ENCODE peak calls at places on chromosomes 4 and X, in seven cellular contexts. H, E, W, K, F, P and X are unnamed samples.

GRCh38 chr4:117529401-117529800 is 444.0 kb upstream of the TRAM1L1 start:
- DNase-seq in P (peak), K (no peak), E (no peak), H (no peak), F (no peak), W (no peak), X (no peak)

GRCh38 chr4:148649669-148650331 is 207.6 kb upstream of the NR3C2 start:
- DNase-seq in E (no peak), K (no peak), F (no peak), P (no peak), H (peak), W (no peak), X (no peak)

GRCh38 chrX:64395568-64395929 is 297 bp upstream of the MTMR8 start:
- DNase-seq in W (no peak), F (no peak), K (no peak), E (no peak), H (no peak), P (no peak), X (no peak)

GRCh38 chr4:52126946-52127345 is 75.8 kb downstream of the SPATA18 start:
- DNase-seq in K (no peak), W (no peak), E (no peak), F (peak), H (peak), P (no peak), X (no peak)

GRCh38 chr4:139419388-139419914 is 34.5 kb upstream of the RAB33B start:
- DNase-seq in P (no peak), F (peak), H (peak), W (no peak), E (peak), K (no peak), X (no peak)

GRCh38 chr4:10180927-10181744 is 64.5 kb upstream of the WDR1 start:
- DNase-seq in K (no peak), H (peak), W (no peak), P (no peak), F (peak), E (peak), X (no peak)

GRCh38 chr4:124290678-124291077 is 421.9 kb downstream of the ANKRD50 start:
- DNase-seq in W (no peak), K (no peak), H (no peak), F (no peak), E (no peak), P (no peak), X (no peak)

GRCh38 chr4:73451978-73452747 is 16.1 kb downstream of the AFP start:
- DNase-seq in H (peak), E (no peak), K (no peak), P (no peak), F (no peak), W (no peak), X (no peak)

GRCh38 chr4:129232627-129233337 is 136.8 kb downstream of the C4orf33 start:
- DNase-seq in E (no peak), P (no peak), W (no peak), H (no peak), F (no peak), K (no peak), X (no peak)

GRCh38 chrX:17038681-17039161 is 92.3 kb downstream of the REPS2 start:
- DNase-seq in P (peak), H (peak), F (no peak), K (no peak), E (no peak), W (no peak), X (no peak)

GRCh38 chrX:12614266-12614665 is 176.9 kb upstream of the PRPS2 start:
- DNase-seq in E (no peak), W (no peak), P (no peak), H (no peak), K (no peak), F (no peak), X (no peak)

GRCh38 chrX:84046403-84046984 is 141.5 kb downstream of the RPS6KA6 start:
- DNase-seq in F (no peak), P (peak), E (peak), K (no peak), H (peak), W (peak), X (no peak)

GRCh38 chrX:19683817-19684216 is 168.5 kb upstream of the MAP3K15 start:
- DNase-seq in F (no peak), P (no peak), H (no peak), K (no peak), W (no peak), E (no peak), X (peak)

GRCh38 chr4:48329976-48330375 is 11.4 kb upstream of the SLAIN2 start:
- DNase-seq in K (no peak), P (no peak), W (no peak), H (peak), E (no peak), F (peak), X (no peak)

GRCh38 chr4:20422398-20422797 is 170.7 kb downstream of the SLIT2 start:
- DNase-seq in W (peak), E (peak), F (peak), P (peak), K (peak), H (peak), X (no peak)

GRCh38 chr4:146165840-146166239 is 9.7 kb upstream of the LSM6 start:
- DNase-seq in F (peak), P (no peak), K (no peak), W (no peak), H (peak), E (no peak), X (no peak)

GRCh38 chrX:9153299-9153698 is 119.4 kb upstream of the FAM9B start:
- DNase-seq in F (peak), H (peak), E (no peak), K (no peak), P (no peak), W (no peak), X (no peak)

GRCh38 chrX:68571292-68572256 is 72.7 kb downstream of the YIPF6 start:
- DNase-seq in P (no peak), H (peak), W (no peak), E (no peak), K (no peak), F (peak), X (no peak)

GRCh38 chrX:153646620-153647373 is at the start of gene DUSP9:
- DNase-seq in P (peak), K (peak), W (peak), E (no peak), H (peak), F (no peak), X (no peak)

GRCh38 chrX:103624111-103624510 is 4.7 kb upstream of the TCEAL1 start:
- DNase-seq in K (no peak), E (no peak), P (no peak), W (no peak), H (no peak), F (no peak), X (no peak)

GRCh38 chrX:20477836-20478532 is 211.3 kb upstream of the RPS6KA3 start:
- DNase-seq in P (no peak), F (no peak), W (no peak), E (no peak), H (no peak), K (no peak), X (no peak)

GRCh38 chrX:142601792-142602191 is 396.7 kb upstream of the MAGEC2 start:
- DNase-seq in F (no peak), W (no peak), P (no peak), E (no peak), H (no peak), K (no peak), X (no peak)

GRCh38 chr4:87066403-87067119 is 131.8 kb downstream of the AFF1 start:
- DNase-seq in P (peak), F (no peak), E (no peak), W (no peak), H (no peak), K (no peak), X (no peak)

GRCh38 chr4:186297013-186297645 is 31.1 kb downstream of the F11 start:
- DNase-seq in F (peak), W (no peak), K (no peak), E (no peak), P (peak), H (peak), X (no peak)

GRCh38 chrX:50073601-50074000 is 127.2 kb downstream of the AKAP4 start:
- DNase-seq in W (no peak), H (no peak), F (no peak), P (no peak), E (no peak), K (no peak), X (no peak)

GRCh38 chr4:808860-809570 is 16.9 kb downstream of the CPLX1 start:
- DNase-seq in P (no peak), K (no peak), E (no peak), W (no peak), H (no peak), F (no peak), X (no peak)

GRCh38 chr4:39205476-39205875 is 23.1 kb downstream of the WDR19 start:
- DNase-seq in W (no peak), H (no peak), E (no peak), P (no peak), F (no peak), K (no peak), X (no peak)

GRCh38 chrX:152165033-152165743 is 26.8 kb upstream of the MAGEA10 start:
- DNase-seq in K (no peak), F (no peak), E (no peak), P (no peak), W (no peak), H (no peak), X (no peak)

GRCh38 chr4:73452953-73453700 is 17.1 kb downstream of the AFP start:
- DNase-seq in W (no peak), F (no peak), H (peak), K (no peak), P (peak), E (no peak), X (no peak)

GRCh38 chrX:11619426-11619825 is 46.3 kb downstream of the ARHGAP6 start:
- DNase-seq in P (no peak), H (peak), E (no peak), W (no peak), F (no peak), K (no peak), X (no peak)

GRCh38 chr4:4308800-4309441 is 18.9 kb downstream of the ZBTB49 start:
- DNase-seq in P (no peak), H (no peak), F (peak), K (no peak), E (no peak), W (no peak), X (no peak)

GRCh38 chrX:74461384-74461783 is 40.1 kb downstream of the SLC16A2 start:
- DNase-seq in H (no peak), P (no peak), F (no peak), E (no peak), W (no peak), K (no peak), X (no peak)

GRCh38 chrX:109635151-109635550 is 10.2 kb upstream of the KCNE5 start:
- DNase-seq in W (peak), F (peak), K (no peak), E (peak), P (peak), H (peak), X (no peak)
- TF ChIP-seq CTCF in W (peak), F (peak), K (peak), E (peak), P (peak), H (peak), X (peak)

GRCh38 chr4:140637836-140638235 is 69.1 kb upstream of the UCP1 start:
- DNase-seq in W (peak), P (peak), E (peak), K (no peak), H (peak), F (no peak), X (no peak)
- TF ChIP-seq CTCF in W (peak), P (peak), E (peak), K (peak), H (peak), F (peak), X (no peak)

GRCh38 chr4:21948347-21949072 is at the start of gene KCNIP4:
- DNase-seq in P (peak), K (peak), E (peak), F (peak), W (peak), H (peak), X (no peak)
- TF ChIP-seq CTCF in P (no peak), K (peak), E (no peak), F (no peak), W (no peak), H (no peak), X (no peak)

GRCh38 chr4:5814421-5814820 is 78.5 kb downstream of the CRMP1 start:
- DNase-seq in K (no peak), F (no peak), W (no peak), H (no peak), E (no peak), P (no peak), X (no peak)

GRCh38 chr4:5813882-5814255 is 79.0 kb downstream of the CRMP1 start:
- DNase-seq in W (no peak), P (no peak), F (no peak), H (no peak), K (no peak), E (no peak), X (no peak)

GRCh38 chr4:5810151-5810550 is 82.7 kb downstream of the CRMP1 start:
- DNase-seq in W (no peak), E (no peak), P (no peak), K (no peak), F (no peak), H (no peak), X (no peak)

GRCh38 chr4:5810770-5811430 is 82.0 kb downstream of the CRMP1 start:
- DNase-seq in K (no peak), W (no peak), P (no peak), H (no peak), E (no peak), F (no peak), X (no peak)

GRCh38 chr4:5812506-5813229 is 80.2 kb downstream of the CRMP1 start:
- DNase-seq in W (no peak), P (peak), H (peak), K (no peak), F (peak), E (peak), X (no peak)
- TF ChIP-seq CTCF in W (peak), P (peak), H (peak), K (peak), F (peak), E (peak), X (peak)

GRCh38 chrX:45778621-45779020 is 577.9 kb upstream of the DIPK2B start:
- DNase-seq in P (no peak), F (no peak), K (no peak), E (peak), W (no peak), H (no peak), X (no peak)

GRCh38 chrX:45784590-45784989 is 583.9 kb upstream of the DIPK2B start:
- DNase-seq in K (no peak), F (no peak), E (no peak), P (no peak), W (no peak), H (no peak), X (no peak)

GRCh38 chrX:45783002-45783401 is 582.3 kb upstream of the DIPK2B start:
- DNase-seq in F (no peak), W (no peak), H (no peak), P (no peak), E (peak), K (no peak), X (no peak)

DNA sequence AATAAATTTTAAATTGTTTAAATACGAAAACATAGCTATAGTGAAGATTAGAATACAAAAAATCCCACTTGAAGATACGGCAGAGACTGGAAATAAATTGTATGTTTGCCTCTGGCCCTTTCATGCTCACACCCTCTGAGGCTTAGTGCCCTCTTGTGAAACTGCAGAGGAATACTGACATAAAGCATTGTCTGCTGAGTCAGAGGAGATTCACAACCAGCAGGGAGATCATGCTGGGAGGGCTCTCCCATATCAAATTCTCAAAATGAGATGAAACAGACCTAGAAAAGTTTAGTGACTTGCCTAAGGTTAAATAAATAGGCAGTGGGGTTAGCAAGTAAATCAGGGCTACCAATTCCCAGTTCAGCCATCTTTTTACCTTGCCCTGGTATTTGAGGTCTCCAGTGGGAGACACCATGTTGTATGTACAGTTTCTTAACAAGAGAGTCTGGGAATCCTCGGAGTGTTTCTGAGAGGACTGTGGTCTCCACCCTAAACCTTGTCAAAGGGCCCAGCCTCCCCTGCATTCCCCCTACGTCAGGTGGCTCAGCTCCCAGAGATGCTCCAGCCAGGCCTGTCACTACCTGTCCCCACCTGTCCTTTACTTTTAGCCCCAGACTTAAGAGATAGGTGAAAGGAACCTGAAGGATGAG is 581.4 kb upstream of the DIPK2B start:
- DNase-seq in F (no peak), K (no peak), W (no peak), H (peak), P (no peak), E (peak), X (no peak)
- TF ChIP-seq CTCF in F (peak), K (no peak), W (peak), H (peak), P (peak), E (no peak), X (no peak)

GRCh38 chr4:25439913-25440477 is 62.9 kb downstream of the ANAPC4 start:
- DNase-seq in P (peak), K (peak), F (peak), W (peak), E (peak), H (peak), X (peak)

GRCh38 chr4:25440478-25441030 is 63.5 kb downstream of the ANAPC4 start:
- DNase-seq in W (no peak), F (no peak), E (no peak), K (no peak), H (peak), P (peak), X (no peak)

GRCh38 chr4:25443851-25444250 is 66.8 kb downstream of the ANAPC4 start:
- DNase-seq in P (no peak), F (no peak), W (no peak), K (no peak), H (no peak), E (no peak), X (no peak)

GRCh38 chr4:25442863-25443307 is 65.8 kb downstream of the ANAPC4 start:
- DNase-seq in W (no peak), K (no peak), P (no peak), H (no peak), F (no peak), E (no peak), X (no peak)

DNA sequence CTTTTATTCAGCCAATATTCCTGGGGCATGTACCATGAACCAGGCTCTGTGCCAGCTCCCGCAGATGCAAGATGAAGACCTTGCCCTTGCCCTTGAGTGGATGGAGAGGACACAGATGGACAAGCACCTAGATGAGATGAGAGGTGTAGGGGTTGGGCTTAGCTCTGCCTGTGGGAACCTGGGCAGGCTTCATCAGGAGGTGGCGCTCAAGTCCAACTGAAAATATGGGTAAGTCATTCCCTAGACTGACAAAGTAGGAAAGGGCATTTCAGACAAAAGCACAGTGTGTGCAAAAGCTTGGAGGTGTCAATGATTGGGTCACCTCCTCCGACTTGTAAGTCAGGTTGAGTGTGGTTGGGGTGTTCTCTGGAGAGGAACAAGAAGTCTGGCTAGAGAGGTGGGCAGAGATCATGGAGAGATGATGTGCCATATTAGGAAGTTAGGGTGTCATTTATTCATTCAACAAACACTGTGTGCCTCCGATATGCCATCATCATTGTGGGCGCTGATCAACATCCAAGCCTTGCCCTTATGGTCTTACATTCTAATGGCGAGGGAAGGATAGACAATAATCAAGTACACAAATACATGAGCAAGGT is 64.6 kb downstream of the ANAPC4 start:
- DNase-seq in E (peak), F (peak), W (peak), H (peak), P (peak), K (peak), X (no peak)
- TF ChIP-seq CTCF in E (peak), F (peak), W (peak), H (peak), P (peak), K (peak), X (no peak)

GRCh38 chrX:45849261-45849660 is 648.6 kb upstream of the DIPK2B start:
- DNase-seq in K (no peak), F (peak), E (peak), W (no peak), H (peak), P (peak), X (no peak)

GRCh38 chrX:45850197-45850774 is 649.6 kb upstream of the DIPK2B start:
- DNase-seq in W (peak), K (no peak), E (peak), P (peak), F (no peak), H (no peak), X (no peak)

GRCh38 chrX:45852884-45853283 is 652.2 kb upstream of the DIPK2B start:
- DNase-seq in W (no peak), F (peak), H (no peak), P (no peak), K (no peak), E (no peak), X (no peak)

GRCh38 chrX:45851434-45851991 is 650.8 kb upstream of the DIPK2B start:
- DNase-seq in W (peak), F (no peak), H (no peak), K (peak), E (peak), P (peak), X (no peak)

GRCh38 chrX:45850775-45851433 is 650.2 kb upstream of the DIPK2B start:
- DNase-seq in E (peak), F (peak), W (peak), P (peak), H (peak), K (peak), X (no peak)
- TF ChIP-seq CTCF in E (no peak), F (no peak), W (no peak), P (no peak), H (no peak), K (no peak), X (no peak)

GRCh38 chrX:155048997-155049619 is 21.8 kb downstream of the CMC4 start:
- DNase-seq in W (peak), F (peak), K (peak), P (peak), E (peak), H (peak), X (no peak)
- TF ChIP-seq CTCF in W (peak), F (peak), K (peak), P (peak), E (peak), H (peak), X (peak)

GRCh38 chr4:101239685-101240084 is 107.6 kb downstream of the PPP3CA start:
- DNase-seq in K (no peak), W (no peak), H (no peak), F (no peak), E (no peak), P (no peak), X (no peak)
- TF ChIP-seq CTCF in K (no peak), W (no peak), H (no peak), F (no peak), E (no peak), P (no peak), X (no peak)